ENCODE peak calls at places on chromosomes 12 and 14, in four cellular contexts. U, B, Z and X are unnamed samples. For H3K27me3, the result is how much of the 10 kb centered on the place peaks cover.

GRCh38 chr14:105937253-105938054 is 411.1 kb downstream of the TMEM121 start:
- DNase-seq in U (no peak), B (no peak), Z (no peak), X (no peak)

GRCh38 chr14:22854963-22855724 is 16.4 kb upstream of the LRP10 start:
- DNase-seq in U (no peak), B (no peak), Z (no peak), X (no peak)

GRCh38 chr14:67883717-67884116 is 64.1 kb downstream of the RAD51B start:
- DNase-seq in U (no peak), B (no peak), Z (no peak), X (no peak)

GRCh38 chr14:47678993-47679392 is 3.6 kb upstream of the MDGA2 start:
- DNase-seq in U (no peak), B (no peak), Z (no peak), X (peak)

GRCh38 chr14:97850886-97851285 is 1053.7 kb downstream of the VRK1 start:
- DNase-seq in U (no peak), B (no peak), Z (no peak), X (no peak)

GRCh38 chr12:11621797-11622423 is 27.6 kb upstream of the ETV6 start:
- DNase-seq in U (no peak), B (no peak), Z (peak), X (no peak)

GRCh38 chr12:106045251-106045674 is 93.5 kb downstream of the NUAK1 start:
- DNase-seq in U (no peak), B (no peak), Z (no peak), X (no peak)

GRCh38 chr14:105530446-105531087 is 4.2 kb downstream of the TMEM121 start:
- DNase-seq in U (no peak), B (no peak), Z (no peak), X (peak)

GRCh38 chr12:98973395-98973794 is 328.3 kb downstream of the APAF1 start:
- DNase-seq in U (no peak), B (no peak), Z (no peak), X (no peak)

GRCh38 chr12:116525418-116526001 is 33.7 kb upstream of the MAP1LC3B2 start:
- DNase-seq in U (peak), B (no peak), Z (no peak), X (no peak)

GRCh38 chr14:32256606-32257005 is 53.5 kb upstream of the RNU6-8 start:
- DNase-seq in U (no peak), B (no peak), Z (no peak), X (no peak)

GRCh38 chr14:99234982-99235491 is 37.0 kb downstream of the BCL11B start:
- DNase-seq in U (no peak), B (no peak), Z (peak), X (peak)

GRCh38 chr12:98002887-98003493 is 512.4 kb upstream of the TMPO start:
- DNase-seq in U (no peak), B (peak), Z (no peak), X (peak)

GRCh38 chr14:68823434-68824206 is 30.8 kb upstream of the ZFP36L1 start:
- DNase-seq in U (no peak), B (no peak), Z (no peak), X (peak)

GRCh38 chr12:30806989-30807694 is 52.4 kb upstream of the CAPRIN2 start:
- DNase-seq in U (peak), B (peak), Z (no peak), X (peak)

GRCh38 chr12:124053855-124054254 is 80.8 kb downstream of the ZNF664 start:
- DNase-seq in U (peak), B (peak), Z (no peak), X (peak)

GRCh38 chr14:39175445-39176262 is 600 bp downstream of the PNN start:
- DNase-seq in U (no peak), B (peak), Z (no peak), X (peak)

GRCh38 chr12:122063691-122064033 is 14.9 kb upstream of the MLXIP start:
- DNase-seq in U (no peak), B (no peak), Z (no peak), X (no peak)

GRCh38 chr14:94612580-94613554 is 676 bp downstream of the SERPINA3 start:
- DNase-seq in U (peak), B (no peak), Z (no peak), X (no peak)

GRCh38 chr14:34043627-34044372 is 92.9 kb upstream of the EGLN3 start:
- DNase-seq in U (no peak), B (no peak), Z (peak), X (no peak)

GRCh38 chr12:11953523-11953922 is 117.2 kb upstream of the BCL2L14 start:
- DNase-seq in U (no peak), B (no peak), Z (no peak), X (no peak)

GRCh38 chr14:73887704-73888459 is 1.2 kb downstream of the ZNF410 start:
- DNase-seq in U (no peak), B (no peak), Z (no peak), X (no peak)

GRCh38 chr14:79749051-79749450 is 462.3 kb downstream of the DIO2 start:
- DNase-seq in U (no peak), B (peak), Z (no peak), X (no peak)

GRCh38 chr14:23877538-23878180 is 75.9 kb upstream of the DHRS4 start:
- DNase-seq in U (no peak), B (no peak), Z (no peak), X (no peak)

GRCh38 chr12:55933158-55933798 is 2.3 kb downstream of the DGKA start:
- DNase-seq in U (peak), B (no peak), Z (no peak), X (no peak)

GRCh38 chr12:92467886-92468285 is 234.9 kb upstream of the PLEKHG7 start:
- DNase-seq in U (no peak), B (no peak), Z (no peak), X (no peak)

GRCh38 chr12:116892318-116892717 is 11.1 kb upstream of the HRK start:
- DNase-seq in U (no peak), B (no peak), Z (no peak), X (no peak)

GRCh38 chr12:50579757-50580267 is 75.0 kb downstream of the DIP2B start:
- DNase-seq in U (no peak), B (no peak), Z (no peak), X (no peak)

GRCh38 chr12:78293039-78293686 is 462.5 kb downstream of the NAV3 start:
- DNase-seq in U (no peak), B (no peak), Z (no peak), X (no peak)

GRCh38 chr12:105920161-105920684 is 218.5 kb downstream of the NUAK1 start:
- DNase-seq in U (peak), B (no peak), Z (no peak), X (no peak)

GRCh38 chr14:57362356-57362755 is 28.0 kb upstream of the NAA30 start:
- DNase-seq in U (no peak), B (no peak), Z (no peak), X (no peak)

GRCh38 chr14:57364659-57365450 is 25.5 kb upstream of the NAA30 start:
- DNase-seq in U (no peak), B (no peak), Z (no peak), X (no peak)
- H3K4me3 ChIP-seq in U (no peak), B (no peak), Z (no peak), X (no peak)

GRCh38 chr12:113103756-113104450 is 31.7 kb downstream of the RASAL1 start:
- DNase-seq in U (no peak), B (no peak), Z (peak), X (peak)
- H3K27me3 ChIP-seq in U (under half), B (under half), Z (under half), X (under half)

GRCh38 chr12:6053541-6053940 is 70.9 kb downstream of the VWF start:
- DNase-seq in U (no peak), B (no peak), Z (no peak), X (no peak)

GRCh38 chr12:6059221-6059620 is 65.2 kb downstream of the VWF start:
- DNase-seq in U (no peak), B (no peak), Z (no peak), X (no peak)

GRCh38 chr12:6057693-6058092 is 66.8 kb downstream of the VWF start:
- DNase-seq in U (no peak), B (no peak), Z (no peak), X (peak)

GRCh38 chr12:6058481-6059161 is 65.8 kb downstream of the VWF start:
- DNase-seq in U (no peak), B (no peak), Z (no peak), X (no peak)

DNA sequence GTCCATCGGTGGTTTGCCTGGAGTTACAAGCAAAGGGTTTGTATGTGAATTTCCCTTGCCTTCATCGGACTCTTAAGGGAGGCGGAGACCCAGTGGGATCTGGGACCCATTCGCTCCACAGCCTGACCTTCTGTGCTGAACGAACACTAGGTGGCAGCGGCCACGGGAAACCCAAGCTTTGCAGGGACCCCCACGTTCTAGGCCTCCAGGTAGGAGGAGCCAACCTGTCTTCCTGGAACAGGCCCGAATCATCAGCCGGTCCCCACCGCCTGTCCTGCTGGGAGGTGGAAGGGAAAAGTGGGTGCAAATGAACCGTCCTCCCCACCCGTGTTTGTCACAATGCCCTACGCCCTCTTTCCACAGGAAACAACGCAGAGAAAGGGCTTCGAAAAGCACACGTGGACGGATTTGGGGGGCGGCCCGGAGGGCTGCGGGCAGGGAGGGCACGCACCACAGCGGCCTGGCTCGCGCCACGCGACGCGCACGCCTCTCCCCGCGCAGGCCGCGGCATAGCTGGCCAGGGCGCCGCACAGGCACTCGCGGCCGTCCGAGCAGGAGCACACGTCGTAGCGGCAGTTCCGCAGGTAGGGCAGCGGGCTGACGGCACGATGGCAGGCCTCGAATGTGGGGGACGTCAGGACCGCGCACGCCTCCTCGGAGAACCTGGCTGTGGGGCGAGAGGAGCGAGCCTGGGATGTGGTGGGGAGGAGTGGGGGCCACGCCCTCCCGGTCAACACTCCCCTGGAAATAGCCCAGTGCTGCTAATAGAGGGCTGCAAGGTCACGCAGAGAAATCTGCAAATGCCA is 67.9 kb downstream of the VWF start:
- DNase-seq in U (no peak), B (peak), Z (no peak), X (peak)
- H3K4me3 ChIP-seq in U (no peak), B (no peak), Z (peak), X (peak)

DNA sequence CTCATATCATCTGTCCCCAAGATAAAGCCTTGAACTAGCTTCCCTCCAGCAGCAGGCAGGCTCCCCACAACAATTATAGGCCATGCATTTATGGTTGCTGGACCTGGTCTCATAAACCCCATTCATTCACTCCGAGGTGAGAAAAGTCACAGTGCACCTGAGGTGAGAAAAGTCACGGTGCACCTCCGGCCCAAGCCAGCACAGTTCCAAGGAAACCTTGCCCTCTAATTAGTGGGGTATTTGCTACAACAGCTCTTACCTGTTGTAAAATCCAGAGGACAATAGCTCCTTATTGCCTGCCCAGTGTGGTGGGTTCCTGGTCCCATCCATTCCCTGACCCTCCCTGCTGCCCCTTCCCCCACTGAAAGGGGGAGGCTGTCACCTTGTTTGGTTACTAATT is 65.6 kb downstream of the FBXL14 start:
- DNase-seq in U (no peak), B (no peak), Z (no peak), X (no peak)
- H3K27me3 ChIP-seq in U (under half), B (under half), Z (under half), X (half or more)

GRCh38 chr12:48956279-48957140 is 777 bp downstream of the ARF3 start:
- DNase-seq in U (peak), B (peak), Z (peak), X (peak)

GRCh38 chr12:48954781-48955501 is 2.3 kb downstream of the ARF3 start:
- DNase-seq in U (no peak), B (no peak), Z (no peak), X (no peak)

GRCh38 chr12:48957141-48958048 is at the start of gene ARF3:
- DNase-seq in U (peak), B (peak), Z (peak), X (peak)

GRCh38 chr12:48960834-48961233 is 3.5 kb upstream of the ARF3 start:
- DNase-seq in U (no peak), B (no peak), Z (no peak), X (no peak)

DNA sequence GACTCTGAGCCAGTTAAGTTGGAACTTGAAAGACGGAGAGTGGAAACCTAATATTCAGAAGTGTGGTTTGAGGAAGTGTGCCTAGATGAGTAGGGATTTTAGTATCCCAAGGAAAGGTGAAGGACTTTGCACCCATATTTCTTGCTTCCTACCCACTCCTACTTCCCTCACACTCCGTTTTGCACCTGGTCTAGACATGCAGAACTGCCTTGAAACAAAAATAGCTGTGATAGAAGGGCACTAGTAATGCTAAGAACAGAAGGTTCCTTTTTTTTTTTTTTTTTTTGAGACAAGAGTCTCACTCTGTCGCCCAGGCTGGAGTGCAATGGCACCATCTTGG is 732 bp upstream of the ARF3 start:
- DNase-seq in U (no peak), B (no peak), Z (no peak), X (no peak)
- H3K4me3 ChIP-seq in U (no peak), B (peak), Z (peak), X (no peak)

DNA sequence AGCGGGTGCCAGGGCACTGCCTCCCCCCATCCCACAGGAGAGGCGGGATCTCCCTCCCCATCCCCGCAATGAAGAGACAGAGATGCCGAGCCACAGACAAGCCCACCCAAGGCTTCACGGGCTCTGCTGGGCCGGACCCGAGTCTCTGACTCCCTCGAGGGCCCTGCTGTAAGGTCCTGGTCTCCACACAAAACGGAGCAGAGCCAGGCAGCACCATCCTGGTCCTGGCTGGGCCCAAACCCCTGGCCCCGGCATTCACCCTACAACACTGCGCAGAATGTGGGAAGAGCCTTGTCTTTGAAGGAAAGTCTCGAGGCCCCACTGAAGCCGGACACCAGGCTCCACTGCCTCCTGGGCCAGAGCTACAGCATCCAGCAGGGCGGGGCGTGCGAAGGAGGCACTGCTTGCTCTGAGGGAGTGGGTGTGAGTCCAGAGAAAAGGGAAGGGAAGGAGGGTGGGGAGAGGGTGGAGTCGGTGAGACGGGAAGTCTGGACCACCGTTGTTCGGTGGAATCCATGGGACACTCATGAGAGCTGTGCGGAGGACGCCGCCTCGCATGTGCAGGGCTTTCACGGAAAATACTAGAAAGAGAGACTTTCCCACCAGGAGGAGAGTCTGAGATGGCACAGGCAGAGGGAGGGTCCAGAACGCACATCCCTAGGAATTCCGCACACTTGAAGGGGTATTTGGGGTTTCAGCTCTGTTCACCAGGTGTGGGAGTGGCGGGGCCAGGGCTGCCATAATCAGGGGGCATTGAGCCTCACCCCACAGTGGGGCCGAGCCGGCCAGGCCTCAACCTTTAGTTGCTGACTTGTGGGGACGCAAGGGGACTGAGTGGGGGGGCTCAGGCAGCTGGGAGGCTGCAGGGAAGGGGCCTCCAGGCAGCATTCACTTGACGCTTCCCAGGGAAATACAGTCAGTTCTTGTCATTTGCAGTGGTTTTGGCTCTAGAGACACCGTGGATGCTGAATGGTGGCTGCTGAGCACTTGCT is 36.8 kb downstream of the GALNT9 start:
- DNase-seq in U (no peak), B (no peak), Z (no peak), X (no peak)
- H3K27me3 ChIP-seq in U (under half), B (under half), Z (under half), X (under half)

GRCh38 chr14:91415794-91416743 is 1.6 kb downstream of the CCDC88C start:
- DNase-seq in U (no peak), B (no peak), Z (peak), X (no peak)
- H3K4me3 ChIP-seq in U (peak), B (peak), Z (peak), X (peak)

GRCh38 chr12:45050331-45050750 is 558 bp downstream of the DBX2 start:
- DNase-seq in U (no peak), B (peak), Z (no peak), X (peak)

GRCh38 chr12:45049912-45050318 is 984 bp downstream of the DBX2 start:
- DNase-seq in U (no peak), B (no peak), Z (no peak), X (no peak)

GRCh38 chr12:45051490-45052105 is 699 bp upstream of the DBX2 start:
- DNase-seq in U (no peak), B (no peak), Z (no peak), X (peak)

GRCh38 chr12:45050751-45051489 is at the start of gene DBX2:
- DNase-seq in U (no peak), B (peak), Z (no peak), X (peak)
- H3K27me3 ChIP-seq in U (under half), B (under half), Z (under half), X (under half)